ENCODE peak calls at places on chromosomes 4 and X, in nine cellular contexts. N is brain microvascular endothelial cell; O is substantia nigra; L is activated T-cell treated with anti-CD3 and anti-CD28 coated beads for 1 hour; Z is bronchial epithelial cell; Y is left ventricle myocardium inferior; F is activated CD8-positive, alpha-beta memory T cell treated with anti-CD3 and anti-CD28 coated beads for 1 hour; V is T-helper 2 cell; S is RWPE1. C is an unnamed sample.

GRCh38 chr4:15436515-15436914 is 8.7 kb downstream of the C1QTNF7 start:
- DNase-seq in Z (no peak), V (no peak), F (no peak), N (peak), S (no peak), Y (no peak), L (no peak), O (no peak), C (no peak)

GRCh38 chr4:10897076-10897475 is 212.5 kb upstream of the CLNK start:
- DNase-seq in Y (no peak), N (no peak), O (no peak), L (no peak), S (no peak), F (no peak), V (no peak), Z (no peak), C (no peak)

GRCh38 chrX:110182362-110182761 is 135.5 kb downstream of the AMMECR1 start:
- DNase-seq in F (no peak), L (no peak), V (no peak), Y (no peak), Z (peak), N (no peak), O (no peak), S (no peak), C (no peak)

GRCh38 chr4:55675196-55675793 is 39.2 kb upstream of the NMU start:
- DNase-seq in N (no peak), V (no peak), O (no peak), F (no peak), L (no peak), Z (no peak), S (no peak), Y (no peak), C (no peak)

GRCh38 chr4:93730760-93731159 is 97.8 kb upstream of the ATOH1 start:
- DNase-seq in Y (no peak), Z (no peak), N (no peak), F (no peak), V (no peak), O (no peak), S (no peak), L (no peak), C (no peak)

GRCh38 chr4:2806392-2807355 is 13.8 kb downstream of the SH3BP2 start:
- DNase-seq in O (no peak), L (no peak), V (no peak), S (no peak), N (no peak), Y (peak), Z (no peak), F (no peak), C (no peak)

GRCh38 chrX:9693307-9694001 is 72.2 kb downstream of the GPR143 start:
- DNase-seq in O (no peak), N (no peak), Y (no peak), L (no peak), S (no peak), V (no peak), Z (no peak), F (no peak), C (no peak)

GRCh38 chr4:110484767-110485166 is 8.8 kb downstream of the ENPEP start:
- DNase-seq in Z (peak), L (no peak), F (no peak), Y (no peak), S (peak), N (peak), V (no peak), O (no peak), C (peak)

GRCh38 chr4:11216520-11216919 is 212.2 kb downstream of the HS3ST1 start:
- DNase-seq in V (no peak), Y (no peak), N (no peak), Z (no peak), O (no peak), S (no peak), F (no peak), L (no peak), C (no peak)

GRCh38 chr4:8261851-8262535 is 7.6 kb upstream of the HTRA3 start:
- DNase-seq in Y (no peak), L (no peak), N (no peak), F (no peak), O (no peak), S (no peak), Z (no peak), V (no peak), C (no peak)